ENCODE peak calls at places on chromosomes 7 and 10, in six cellular contexts. A is right lobe of liver, Y is GM12878, K is NB4, X is uterus, W is esophagus squamous epithelium. D is an unnamed sample.

GRCh38 chr7:154841731-154842331 is 161.1 kb downstream of the PAXIP1 start:
- DNase-seq in W (no peak), A (no peak), Y (no peak), K (no peak), X (no peak), D (no peak)

GRCh38 chr7:37141742-37142141 is 306.9 kb downstream of the ELMO1 start:
- DNase-seq in X (no peak), A (no peak), Y (no peak), K (no peak), W (no peak), D (no peak)

GRCh38 chr10:132391372-132392020 is 5.5 kb upstream of the PWWP2B start:
- DNase-seq in Y (no peak), X (peak), A (no peak), K (no peak), W (no peak), D (peak)

GRCh38 chr7:138097064-138097741 is 20.9 kb downstream of the AKR1D1 start:
- DNase-seq in K (peak), X (no peak), A (peak), Y (no peak), W (no peak), D (peak)

GRCh38 chr7:66504131-66504530 is 124.5 kb upstream of the KCTD7 start:
- DNase-seq in K (no peak), X (no peak), W (no peak), Y (no peak), A (no peak), D (no peak)

GRCh38 chr7:10721289-10721688 is 252.4 kb upstream of the PHF14 start:
- DNase-seq in X (no peak), K (no peak), Y (no peak), W (no peak), A (no peak), D (no peak)

GRCh38 chr7:143216151-143216550 is 5.7 kb upstream of the TAS2R40 start:
- DNase-seq in Y (no peak), W (no peak), K (no peak), A (no peak), X (no peak), D (no peak)

GRCh38 chr7:150629347-150629746 is 2.8 kb downstream of the GIMAP6 start:
- DNase-seq in K (no peak), W (no peak), Y (no peak), X (peak), A (no peak), D (no peak)

GRCh38 chr7:102300643-102301211 is 14.1 kb downstream of the SH2B2 start:
- DNase-seq in Y (no peak), K (no peak), W (no peak), A (no peak), X (no peak), D (no peak)

GRCh38 chr10:5524721-5525531 is at the start of gene CALML3:
- DNase-seq in X (no peak), W (no peak), A (no peak), Y (no peak), K (no peak), D (peak)

GRCh38 chr10:22607261-22607660 is 107.1 kb downstream of the PIP4K2A start:
- DNase-seq in K (peak), Y (no peak), W (no peak), X (no peak), A (no peak), D (no peak)

GRCh38 chr7:103348452-103348851 is 1.0 kb downstream of the PSMC2 start:
- DNase-seq in K (peak), X (no peak), Y (no peak), W (no peak), A (no peak), D (no peak)

GRCh38 chr7:103343758-103344452 is 662 bp downstream of the DNAJC2 start:
- DNase-seq in W (no peak), X (no peak), Y (no peak), K (peak), A (no peak), D (peak)

GRCh38 chr7:103348959-103349358 is 1.5 kb downstream of the PSMC2 start:
- DNase-seq in X (no peak), A (no peak), W (no peak), Y (no peak), K (no peak), D (no peak)

GRCh38 chr7:103344453-103345149 is at the start of gene DNAJC2:
- DNase-seq in X (peak), W (peak), Y (peak), K (peak), A (peak), D (peak)

DNA sequence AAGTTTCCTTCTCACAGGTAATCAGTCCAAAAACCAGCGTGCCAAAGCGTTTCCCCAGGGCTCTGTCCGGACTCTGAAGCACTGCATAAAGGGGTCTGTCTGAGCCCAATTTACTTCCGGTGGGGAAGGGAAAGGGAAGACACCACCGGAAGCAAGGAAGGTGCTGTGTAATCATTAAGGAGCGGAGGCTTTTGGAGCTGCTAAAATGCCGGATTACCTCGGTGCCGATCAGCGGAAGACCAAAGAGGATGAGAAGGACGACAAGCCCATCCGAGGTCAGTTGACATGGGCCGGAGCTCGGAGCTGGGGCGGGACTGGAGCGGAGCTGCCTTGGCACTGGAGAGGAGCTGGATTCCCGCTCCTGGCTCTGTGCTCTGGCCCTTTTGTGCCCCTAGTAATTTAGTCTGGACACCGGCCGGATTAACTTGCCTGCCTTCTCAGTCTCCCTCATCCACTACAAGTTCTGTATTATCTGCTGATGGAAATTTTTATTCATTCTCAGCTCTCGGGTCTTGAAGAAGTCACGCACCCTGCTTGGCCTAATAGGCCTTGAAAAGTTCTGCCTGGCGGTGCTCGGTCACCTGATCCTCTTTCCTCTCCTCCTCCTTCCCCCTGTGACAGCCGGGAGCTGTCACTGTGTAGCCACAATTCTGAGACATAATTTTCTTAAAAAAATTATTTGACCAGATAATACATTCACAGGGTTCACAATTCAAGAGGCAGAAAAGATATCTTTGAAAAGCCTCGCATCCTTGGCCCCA is at the start of gene PSMC2:
- DNase-seq in A (peak), Y (peak), X (peak), K (peak), W (peak), D (peak)
- TF ChIP-seq POLR2A in A (peak), Y (peak), X (no peak), K (peak), W (no peak), D (peak)

GRCh38 chr10:4337581-4337980 is 488.4 kb upstream of the AKR1E2 start:
- DNase-seq in Y (no peak), A (no peak), X (no peak), K (no peak), W (no peak), D (no peak)

GRCh38 chr10:4334076-4334475 is 491.9 kb upstream of the AKR1E2 start:
- DNase-seq in X (no peak), W (no peak), A (no peak), K (no peak), Y (no peak), D (no peak)

GRCh38 chr10:4343091-4343490 is 482.9 kb upstream of the AKR1E2 start:
- DNase-seq in X (no peak), A (no peak), W (no peak), K (no peak), Y (no peak), D (no peak)

GRCh38 chr10:4334853-4335252 is 491.2 kb upstream of the AKR1E2 start:
- DNase-seq in X (no peak), W (no peak), A (no peak), Y (no peak), K (no peak), D (no peak)

GRCh38 chr10:4338768-4339167 is 487.2 kb upstream of the AKR1E2 start:
- DNase-seq in K (no peak), X (no peak), W (no peak), Y (no peak), A (no peak), D (no peak)
- H3K4me3 ChIP-seq in K (no peak), X (no peak), W (no peak), Y (no peak), A (no peak), D (no peak)

GRCh38 chr7:108000875-108001758 is 1.8 kb downstream of the LAMB1 start:
- DNase-seq in K (no peak), Y (no peak), W (no peak), A (peak), X (peak), D (peak)

GRCh38 chr7:108001759-108002725 is 919 bp downstream of the LAMB1 start:
- DNase-seq in A (peak), Y (no peak), K (no peak), X (peak), W (no peak), D (peak)

GRCh38 chr7:107998660-107999480 is 4.1 kb downstream of the LAMB1 start:
- DNase-seq in Y (no peak), W (no peak), A (no peak), K (no peak), X (no peak), D (no peak)

GRCh38 chr7:107998150-107998549 is 4.8 kb downstream of the LAMB1 start:
- DNase-seq in K (no peak), X (no peak), W (no peak), Y (no peak), A (no peak), D (no peak)

GRCh38 chr7:107999814-108000560 is 3.0 kb downstream of the LAMB1 start:
- DNase-seq in X (no peak), A (no peak), W (no peak), Y (no peak), K (no peak), D (no peak)
- TF ChIP-seq POLR2A in X (no peak), A (no peak), W (no peak), Y (no peak), K (no peak), D (no peak)

DNA sequence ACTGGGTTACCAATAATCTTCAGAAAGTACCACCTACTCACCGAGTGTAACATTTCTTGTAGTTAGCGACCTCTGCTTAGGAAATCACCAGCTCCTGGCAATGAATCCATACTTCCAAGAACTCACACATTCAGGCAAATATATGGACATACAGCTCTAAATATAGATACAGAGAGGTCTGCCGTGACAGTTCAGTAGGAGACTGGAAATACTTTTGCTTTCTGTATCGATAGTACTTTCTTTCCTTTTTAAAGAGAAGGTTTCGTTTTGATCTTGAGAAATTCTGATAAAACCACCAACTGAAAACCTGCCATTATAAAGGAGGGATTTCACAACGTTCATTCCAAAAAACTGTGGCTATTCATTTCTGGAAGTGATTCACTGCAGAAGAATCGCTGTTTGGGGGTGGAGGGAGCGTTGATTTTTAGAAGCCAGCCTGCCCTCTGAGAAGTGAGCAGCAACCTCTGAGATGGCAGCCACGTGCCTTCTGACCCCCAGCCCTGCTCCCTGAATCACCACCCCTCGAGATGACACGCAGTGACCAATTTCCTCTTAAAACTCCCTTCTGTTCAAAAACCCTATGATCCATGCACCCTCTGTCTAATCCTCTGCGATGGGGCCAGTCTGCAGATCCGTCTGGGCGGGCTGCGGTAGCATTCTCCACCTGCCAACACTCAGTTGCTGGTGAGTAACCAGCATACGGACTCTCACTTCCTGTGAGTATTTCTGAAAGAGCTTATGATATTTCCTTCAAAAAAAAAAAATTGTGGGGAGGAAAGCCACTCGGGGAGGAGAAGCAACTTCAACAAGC is 179.1 kb upstream of the KLF14 start:
- DNase-seq in W (peak), A (peak), X (peak), K (peak), Y (peak), D (peak)
- H3K4me3 ChIP-seq in W (peak), A (peak), X (peak), K (peak), Y (peak), D (peak)

DNA sequence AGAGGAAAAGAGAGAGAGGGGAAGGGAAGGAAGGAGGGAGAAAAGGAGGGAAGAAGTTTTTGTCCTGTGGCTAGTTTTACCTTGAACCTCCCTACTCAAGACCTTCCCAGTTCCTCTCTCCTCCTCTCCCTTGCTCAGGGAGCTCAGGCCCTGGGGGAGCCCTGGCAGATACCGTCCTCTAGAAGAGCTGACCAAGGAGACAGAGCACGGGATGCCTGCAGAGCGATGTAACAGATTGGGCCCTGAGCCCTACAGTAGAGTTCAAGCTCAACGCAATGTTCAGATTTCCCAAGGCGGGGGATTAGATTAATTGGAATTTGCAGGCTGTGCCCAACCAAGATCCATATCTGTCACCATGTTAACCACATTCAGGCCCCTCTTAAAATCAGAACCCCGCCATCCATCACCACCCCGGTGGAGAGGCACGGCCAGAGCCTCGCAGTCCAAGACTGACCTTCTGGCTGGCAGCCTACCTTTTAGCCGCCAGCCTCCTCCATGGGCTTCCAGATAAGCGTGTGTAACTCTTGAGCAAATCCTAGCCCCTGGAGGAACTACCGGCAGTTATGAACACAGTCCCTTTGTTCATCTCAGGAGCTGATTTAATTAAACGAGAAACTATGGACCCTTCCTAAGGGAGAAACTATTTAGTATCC is 70.6 kb downstream of the KCNMA1 start:
- DNase-seq in W (no peak), K (no peak), A (no peak), X (no peak), Y (no peak), D (no peak)
- TF ChIP-seq POLR2A in W (no peak), K (no peak), A (no peak), X (no peak), Y (no peak), D (no peak)